ENCODE peak calls at places on chromosome 5, in four cellular contexts. P is coronary artery, W is MCF 10A, T is lower lobe of right lung. I is an unnamed sample.

GRCh38 chr5:44225231-44226160 is 163.7 kb downstream of the FGF10 start:
- DNase-seq in T (no peak), P (no peak), W (no peak), I (no peak)

GRCh38 chr5:57784106-57784505 is 301.5 kb upstream of the ACTBL2 start:
- DNase-seq in T (no peak), P (no peak), W (no peak), I (no peak)

GRCh38 chr5:179142434-179143198 is 82.4 kb downstream of the ZNF354C start:
- DNase-seq in P (no peak), T (no peak), W (peak), I (no peak)

GRCh38 chr5:76787237-76787636 is 31.6 kb upstream of the F2RL1 start:
- DNase-seq in T (no peak), P (peak), W (peak), I (no peak)

GRCh38 chr5:172107606-172108005 is 80.4 kb downstream of the STK10 start:
- DNase-seq in T (peak), W (peak), P (no peak), I (no peak)

GRCh38 chr5:174097486-174098185 is 52.1 kb downstream of the NSG2 start:
- DNase-seq in P (no peak), T (no peak), W (peak), I (no peak)

GRCh38 chr5:62284946-62285891 is 20.8 kb upstream of the KIF2A start:
- DNase-seq in W (no peak), T (no peak), P (no peak), I (no peak)

GRCh38 chr5:135034963-135035677 is 1.1 kb upstream of the PITX1 start:
- DNase-seq in W (peak), T (peak), P (no peak), I (no peak)

GRCh38 chr5:139634541-139634940 is 13.6 kb upstream of the CXXC5 start:
- DNase-seq in P (no peak), T (no peak), W (no peak), I (no peak)

GRCh38 chr5:173796746-173797495 is 91.2 kb upstream of the CPEB4 start:
- DNase-seq in T (no peak), P (no peak), W (no peak), I (no peak)

GRCh38 chr5:115738807-115739206 is 77.7 kb downstream of the CDO1 start:
- DNase-seq in T (no peak), P (no peak), W (no peak), I (no peak)

GRCh38 chr5:108727154-108727638 is 20.5 kb upstream of the FER start:
- DNase-seq in W (peak), T (peak), P (no peak), I (no peak)

GRCh38 chr5:56565693-56566092 is 249.7 kb upstream of the MAP3K1 start:
- DNase-seq in T (no peak), W (no peak), P (no peak), I (no peak)

GRCh38 chr5:69484891-69485290 is 7.7 kb upstream of the OCLN start:
- DNase-seq in T (no peak), W (peak), P (no peak), I (no peak)

GRCh38 chr5:174410716-174411512 is 313.5 kb upstream of the MSX2 start:
- DNase-seq in T (no peak), W (peak), P (no peak), I (no peak)

GRCh38 chr5:77640577-77641396 is 2.3 kb upstream of the OTP start:
- DNase-seq in W (no peak), P (no peak), T (no peak), I (no peak)

GRCh38 chr5:168312606-168313297 is 21.3 kb downstream of the WWC1 start:
- DNase-seq in T (no peak), W (peak), P (no peak), I (no peak)

GRCh38 chr5:82513739-82514138 is 235.6 kb upstream of the RPS23 start:
- DNase-seq in T (no peak), W (no peak), P (no peak), I (no peak)

GRCh38 chr5:52582313-52582712 is 205.4 kb upstream of the ITGA1 start:
- DNase-seq in P (no peak), T (no peak), W (no peak), I (no peak)

GRCh38 chr5:10760033-10760975 is 730 bp downstream of the DAP start:
- DNase-seq in W (peak), T (peak), P (peak), I (peak)

GRCh38 chr5:136836093-136836492 is 470.7 kb upstream of the TRPC7 start:
- DNase-seq in P (no peak), W (no peak), T (no peak), I (no peak)

DNA sequence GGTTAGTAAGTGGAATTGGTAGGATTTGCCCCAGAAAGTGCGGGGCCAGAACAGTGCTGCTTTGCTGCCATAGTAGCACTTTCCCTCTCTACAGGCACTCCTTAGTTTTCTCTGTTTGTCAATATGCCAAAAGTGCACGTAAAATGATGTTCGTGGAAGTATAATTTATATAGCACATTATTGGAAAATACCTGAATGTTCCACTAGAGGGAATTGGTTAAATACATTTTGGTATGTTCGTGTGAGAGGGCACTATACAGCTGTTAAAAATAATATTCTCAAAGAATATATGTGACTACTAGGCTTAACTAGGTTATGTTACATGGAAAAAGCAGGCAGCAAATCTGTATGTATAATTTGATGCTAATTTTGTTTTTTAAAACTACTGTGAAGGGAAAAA is 184.0 kb upstream of the GDNF start:
- DNase-seq in W (no peak), T (no peak), P (no peak), I (no peak)
- TF ChIP-seq CTCF in W (no peak), T (no peak), P (no peak), I (peak)

GRCh38 chr5:32067774-32068173 is 106.3 kb downstream of the GOLPH3 start:
- DNase-seq in T (no peak), P (no peak), W (no peak), I (no peak)
- TF ChIP-seq CTCF in T (no peak), P (no peak), W (no peak), I (no peak)

GRCh38 chr5:79507251-79508205 is 6.4 kb downstream of the HOMER1 start:
- DNase-seq in P (no peak), W (no peak), T (no peak), I (no peak)

GRCh38 chr5:79499640-79500273 is 14.2 kb downstream of the HOMER1 start:
- DNase-seq in T (no peak), W (no peak), P (no peak), I (no peak)

GRCh38 chr5:79505138-79505537 is 8.8 kb downstream of the HOMER1 start:
- DNase-seq in P (no peak), W (no peak), T (no peak), I (no peak)

GRCh38 chr5:79508354-79508753 is 5.6 kb downstream of the HOMER1 start:
- DNase-seq in P (no peak), W (no peak), T (no peak), I (no peak)

DNA sequence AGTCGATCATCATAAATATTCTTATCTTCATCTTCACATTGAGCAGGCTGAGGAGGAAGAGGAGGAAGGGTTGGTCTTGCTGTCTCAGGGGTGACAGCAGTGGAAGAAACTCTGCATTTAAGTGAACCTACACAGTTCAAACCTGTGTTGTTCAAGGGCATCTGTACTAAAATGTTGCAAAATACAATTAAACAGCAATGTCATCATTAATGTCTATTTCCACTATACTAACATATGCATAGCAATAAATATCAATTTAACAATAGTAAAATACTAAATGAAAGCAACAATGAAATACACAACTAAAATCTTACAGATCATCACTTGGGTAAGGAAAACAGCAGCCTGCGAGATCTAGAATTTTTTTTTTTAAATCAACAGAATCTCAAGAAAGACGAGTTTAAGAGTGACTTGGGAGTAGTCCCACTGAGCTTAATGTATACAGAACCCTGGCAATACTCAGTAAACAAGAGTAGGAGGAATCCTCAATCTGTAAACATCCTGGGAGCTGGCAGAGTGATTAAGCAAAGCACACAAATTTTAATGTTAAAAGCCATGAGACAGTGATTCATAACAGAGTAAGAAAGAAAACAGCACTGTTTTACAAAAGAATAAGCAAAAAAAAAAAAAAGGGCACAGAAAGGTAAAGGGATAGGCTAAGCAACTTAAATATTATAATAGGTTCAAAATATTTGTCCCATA is 10.0 kb downstream of the HOMER1 start:
- DNase-seq in W (no peak), T (no peak), P (no peak), I (no peak)
- TF ChIP-seq CTCF in W (no peak), T (no peak), P (no peak), I (no peak)

DNA sequence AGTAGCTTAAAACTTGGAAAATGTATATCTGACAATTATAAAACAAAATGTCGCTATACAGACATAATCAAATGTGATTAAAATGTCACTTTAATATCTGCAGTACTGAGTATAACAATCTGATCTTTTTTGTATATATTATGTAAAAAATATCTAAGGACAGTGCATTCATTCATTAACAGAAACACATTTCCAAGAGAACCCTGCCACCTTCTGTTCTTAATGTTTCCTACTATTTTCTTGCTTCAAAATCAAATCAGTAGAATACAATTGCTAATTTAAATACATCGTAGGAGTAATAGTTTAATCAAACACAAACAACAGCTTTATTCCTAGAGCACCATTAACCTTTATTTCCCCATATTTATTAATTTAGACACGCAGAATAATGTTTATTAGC is 142.6 kb upstream of the ST8SIA4 start:
- DNase-seq in P (no peak), T (no peak), W (peak), I (no peak)
- TF ChIP-seq CTCF in P (no peak), T (peak), W (peak), I (peak)

DNA sequence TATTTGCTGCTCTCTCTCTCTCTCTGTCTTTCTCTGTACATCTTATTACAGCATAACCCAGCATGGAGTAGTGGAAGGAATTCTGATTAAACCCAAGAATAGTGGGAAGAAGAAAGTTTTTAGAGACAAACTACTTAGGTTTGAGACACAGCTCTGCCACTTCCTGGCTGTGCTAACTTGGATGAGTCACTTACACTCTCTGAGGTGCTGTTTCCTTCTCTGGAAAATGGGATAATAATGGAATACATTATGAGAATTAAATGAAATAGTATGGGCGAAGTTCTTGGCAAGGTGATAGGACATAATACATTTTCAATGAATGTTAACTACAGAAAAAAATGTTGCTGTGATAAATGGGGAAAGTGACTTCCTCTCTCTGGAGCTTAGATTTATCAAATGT is 27.4 kb downstream of the KIF4B start:
- DNase-seq in W (no peak), P (no peak), T (no peak), I (no peak)
- TF ChIP-seq CTCF in W (no peak), P (no peak), T (no peak), I (no peak)

GRCh38 chr5:7805379-7805778 is 45.6 kb downstream of the CFAP90 start:
- DNase-seq in T (no peak), W (peak), P (no peak), I (no peak)
- TF ChIP-seq CTCF in T (no peak), W (no peak), P (no peak), I (peak)